ENCODE peak calls at places on chromosome 7, in five cellular contexts. Z is tibial nerve, C is right atrium auricular region, X is left ventricle myocardium inferior, J is left lung. G is an unnamed sample.

GRCh38 chr7:142873281-142873784 is 12.2 kb downstream of the TRPV6 start:
- DNase-seq in X (no peak), Z (no peak), C (no peak), J (no peak), G (no peak)

GRCh38 chr7:88449410-88449809 is 142.7 kb upstream of the STEAP4 start:
- DNase-seq in J (no peak), Z (no peak), X (no peak), C (no peak), G (no peak)

GRCh38 chr7:67616517-67616916 is 619.9 kb downstream of the TYW1 start:
- DNase-seq in C (no peak), Z (no peak), X (no peak), J (no peak), G (no peak)

GRCh38 chr7:127251458-127252379 is 1.0 kb downstream of the GRM8 start:
- DNase-seq in X (no peak), C (no peak), Z (no peak), J (peak; percentile 64), G (no peak)

GRCh38 chr7:1538544-1539345 is 8.2 kb downstream of the MAFK start:
- DNase-seq in X (no peak), C (no peak), Z (no peak), J (no peak), G (no peak)

GRCh38 chr7:129739427-129739826 is 127.9 kb downstream of the NRF1 start:
- DNase-seq in C (no peak), X (no peak), J (no peak), Z (no peak), G (peak; percentile 31)

GRCh38 chr7:116809636-116810266 is 52.6 kb upstream of the CAPZA2 start:
- DNase-seq in X (no peak), Z (no peak), C (no peak), J (no peak), G (no peak)

GRCh38 chr7:95324396-95324795 is at the start of gene PON1:
- DNase-seq in C (no peak), J (peak; percentile 77), Z (no peak), X (no peak), G (no peak)

GRCh38 chr7:111735661-111736323 is 173.5 kb upstream of the IMMP2L start:
- DNase-seq in X (no peak), J (no peak), Z (peak; percentile 27), C (peak; percentile 72), G (no peak)

GRCh38 chr7:43443380-43443779 is 139.5 kb upstream of the STK17A start:
- DNase-seq in C (no peak), Z (no peak), X (no peak), J (no peak), G (no peak)
- H3K4me3 ChIP-seq in C (no peak overlapping the region), Z (no peak overlapping the region), X (no peak overlapping the region), J (no peak overlapping the region), G (no peak overlapping the region)

DNA sequence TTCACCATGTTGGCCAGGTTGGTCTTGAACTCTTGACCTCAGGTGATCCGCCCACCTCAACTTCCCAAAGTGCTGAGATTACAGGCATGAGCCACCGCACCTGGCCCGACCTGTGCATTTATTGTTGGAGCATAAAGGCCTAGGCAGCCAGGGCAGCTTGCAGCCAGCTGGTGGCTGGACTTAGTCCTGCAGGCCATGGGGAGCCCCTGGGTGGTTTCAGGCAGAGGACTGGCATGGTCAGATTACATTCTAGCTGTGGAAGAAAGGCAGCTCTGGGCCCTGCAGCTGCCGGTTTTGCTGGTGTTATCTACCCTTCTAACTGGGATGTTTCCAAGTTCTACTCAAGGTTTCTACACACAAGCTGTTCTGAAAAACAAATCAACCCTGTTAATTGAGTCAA is 22.6 kb upstream of the MKRN1 start:
- DNase-seq in J (no peak), C (no peak), Z (no peak), X (no peak), G (no peak)
- TF ChIP-seq CTCF in J (no peak), C (no peak), Z (no peak), X (no peak), G (no peak)

GRCh38 chr7:27106906-27107250 is 4.4 kb upstream of the HOXA2 start:
- DNase-seq in X (no peak), Z (no peak), J (no peak), C (no peak), G (no peak)

GRCh38 chr7:27104244-27105149 is 2.0 kb upstream of the HOXA2 start:
- DNase-seq in X (no peak), J (no peak), C (no peak), Z (no peak), G (no peak)

GRCh38 chr7:27106181-27106905 is 3.9 kb upstream of the HOXA2 start:
- DNase-seq in X (no peak), J (peak; percentile 77), Z (no peak), C (no peak), G (no peak)

GRCh38 chr7:27103489-27104226 is 1.2 kb upstream of the HOXA2 start:
- DNase-seq in C (no peak), Z (no peak), J (peak; percentile 77), X (no peak), G (no peak)

GRCh38 chr7:27105161-27106122 is 3.0 kb upstream of the HOXA2 start:
- DNase-seq in X (no peak), J (no peak), Z (no peak), C (no peak), G (no peak)
- H3K27me3 ChIP-seq in X (peaks cover 100% of the 10 kb centered on the region), J (peaks cover 92% of the 10 kb centered on the region), Z (peaks cover 69% of the 10 kb centered on the region), C (peaks cover 52% of the 10 kb centered on the region), G (peaks cover 12% of the 10 kb centered on the region)

DNA sequence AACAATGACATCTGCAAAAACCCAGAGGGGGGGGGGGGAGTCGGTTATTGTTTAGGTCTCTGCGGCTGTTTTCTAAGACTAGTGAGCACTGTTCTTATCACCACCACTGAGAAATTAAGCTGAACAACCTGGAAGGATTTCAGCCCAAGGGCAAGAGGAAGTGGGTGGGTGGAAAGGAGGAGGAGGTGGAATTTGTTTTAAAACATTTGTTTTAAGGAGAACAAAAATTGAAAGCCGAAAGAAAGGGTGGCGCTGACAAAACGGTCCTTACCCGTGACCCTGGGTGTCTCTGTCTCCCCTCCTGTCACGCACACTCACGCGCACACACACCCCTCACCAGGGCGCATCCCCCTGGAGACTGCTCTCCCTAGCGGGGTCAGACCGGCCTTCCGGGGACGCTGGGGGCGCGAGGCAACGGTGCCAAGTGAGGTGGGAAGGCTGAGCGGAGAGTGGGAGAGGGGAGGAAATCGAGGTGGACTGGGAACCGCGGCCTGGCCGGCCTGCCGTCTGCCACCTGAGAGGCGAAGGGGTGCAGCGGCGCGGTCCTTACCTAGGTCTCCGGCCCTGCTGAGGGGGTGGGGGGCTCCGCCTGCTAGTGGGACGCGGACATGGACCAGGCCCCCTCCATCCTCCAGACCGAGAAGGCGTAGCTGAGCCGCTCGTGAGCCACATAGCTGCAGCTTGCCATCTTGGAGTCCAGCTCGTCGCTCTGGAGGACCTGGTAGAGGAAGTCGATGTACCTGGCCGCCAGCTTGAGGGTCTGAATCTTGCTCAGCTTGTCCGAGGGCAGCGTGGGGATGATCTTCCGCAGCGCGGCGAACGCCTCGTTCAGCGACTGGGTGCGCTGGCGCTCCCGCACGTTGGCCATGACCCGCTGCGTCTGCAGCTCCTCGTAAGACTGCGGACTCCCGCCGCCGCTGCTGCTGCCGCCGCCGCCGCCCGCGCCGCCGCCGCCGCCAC is 1.0 kb downstream of the TWIST1 start:
- DNase-seq in Z (no peak), C (no peak), X (no peak), J (peak; percentile 71), G (no peak)
- H3K4me3 ChIP-seq in Z (peak overlapping the region; percentile 57), C (peak overlapping the region; percentile 58), X (peak overlapping the region; percentile 72), J (peak overlapping the region; percentile 24), G (peak overlapping the region; percentile 87)

DNA sequence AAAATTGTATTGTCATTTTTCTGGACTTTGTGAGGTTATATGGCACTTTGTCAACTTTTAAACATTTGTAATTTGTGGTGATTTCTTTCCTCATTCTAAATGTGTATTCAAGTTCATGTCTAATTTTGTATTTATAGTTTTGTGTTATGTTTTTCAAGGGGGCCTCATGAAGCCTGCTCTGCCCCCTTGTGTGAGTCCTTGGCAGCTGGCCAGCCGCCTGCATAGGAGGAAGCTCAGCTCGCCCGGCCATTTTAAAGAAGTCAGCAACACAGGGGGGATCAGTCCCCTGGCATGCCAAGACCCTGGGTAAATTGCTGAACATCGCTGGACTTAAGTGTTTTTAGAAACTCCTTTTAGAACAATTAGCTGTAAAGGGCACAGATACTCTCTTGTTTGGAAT is 122.9 kb downstream of the ANLN start:
- DNase-seq in J (no peak), Z (no peak), X (no peak), C (no peak), G (no peak)
- TF ChIP-seq CTCF in J (no peak), Z (no peak), X (no peak), C (no peak), G (no peak)

DNA sequence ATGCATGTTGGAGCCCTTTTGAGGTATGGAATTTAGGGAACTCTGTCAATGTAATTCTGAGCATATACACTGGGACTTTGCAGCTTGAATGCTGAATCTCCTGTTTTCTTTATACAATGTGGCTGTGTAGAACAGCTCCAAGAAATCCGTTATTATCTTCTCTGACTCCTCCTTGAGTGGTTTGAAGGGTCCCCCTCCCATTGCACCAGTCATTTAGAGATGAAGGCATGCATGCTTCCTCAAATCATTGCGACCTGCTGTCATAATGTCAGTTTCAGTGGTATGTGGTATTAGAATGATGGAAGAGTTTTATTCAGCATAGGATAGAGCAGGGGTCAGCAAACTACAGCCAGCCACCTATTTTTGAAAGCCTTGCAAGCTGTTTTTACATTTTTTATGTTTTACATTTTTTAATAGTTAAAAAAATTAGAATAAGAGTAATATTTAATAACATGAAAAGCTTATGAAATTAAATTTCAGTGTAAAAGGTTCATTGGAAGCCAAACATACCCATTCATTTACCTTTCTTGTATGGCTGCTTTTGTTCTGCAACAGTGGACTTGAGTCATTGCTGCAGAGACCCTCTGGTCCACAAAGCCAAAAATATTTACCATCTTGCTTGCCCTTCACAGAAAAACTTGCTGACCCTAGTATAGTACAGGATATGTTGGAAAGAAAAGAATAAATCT is 8.1 kb downstream of the STK17A start:
- DNase-seq in J (no peak), Z (no peak), X (no peak), C (no peak), G (no peak)
- H3K27me3 ChIP-seq in J (no peaks in the 10 kb centered on the region), Z (no peaks in the 10 kb centered on the region), X (no peaks in the 10 kb centered on the region), C (no peaks in the 10 kb centered on the region), G (no peaks in the 10 kb centered on the region)

GRCh38 chr7:26102176-26102575 is 49.8 kb upstream of the NFE2L3 start:
- DNase-seq in C (no peak), Z (no peak), X (no peak), J (no peak), G (no peak)

GRCh38 chr7:26105206-26105605 is 46.8 kb upstream of the NFE2L3 start:
- DNase-seq in Z (no peak), X (no peak), J (no peak), C (no peak), G (no peak)

GRCh38 chr7:26105931-26106330 is 46.1 kb upstream of the NFE2L3 start:
- DNase-seq in Z (no peak), X (no peak), C (no peak), J (no peak), G (no peak)

GRCh38 chr7:26101471-26102151 is 50.4 kb upstream of the NFE2L3 start:
- DNase-seq in X (no peak), J (peak; percentile 78), C (no peak), Z (no peak), G (no peak)

GRCh38 chr7:26103541-26104070 is 48.4 kb upstream of the NFE2L3 start:
- DNase-seq in Z (no peak), C (no peak), X (no peak), J (no peak), G (no peak)
- H3K4me3 ChIP-seq in Z (no peak overlapping the region), C (no peak overlapping the region), X (no peak overlapping the region), J (no peak overlapping the region), G (no peak overlapping the region)

G was measured in BJ.